ENCODE peak calls at places on chromosomes 5 and 9, in ten cellular contexts. One of them, this sample, is unnamed.

GRCh38 chr5:142433526-142434321 is 108.9 kb upstream of the SPRY4 start:
- DNase-seq in H9: no peak
- DNase-seq in NCI-H2171: no peak
- DNase-seq in Right ventricle myocardium superior: no peak
- DNase-seq in cardiac muscle cell: no peak
- DNase-seq in amniotic stem cell: no peak
- DNase-seq in effector memory CD8-positive, alpha-beta T cell: no peak
- DNase-seq in IMR-90: peak
- DNase-seq in activated effector memory CD4-positive, alpha-beta T cell treated with Interleukin-2 at 50 U/mL for 16 hours: no peak
- DNase-seq in GM12891: no peak
- DNase-seq in this sample: no peak

GRCh38 chr5:140358738-140359310 is 1.2 kb upstream of the SLC4A9 start:
- DNase-seq in NCI-H2171: no peak
- DNase-seq in H9: peak
- DNase-seq in effector memory CD8-positive, alpha-beta T cell: no peak
- DNase-seq in Right ventricle myocardium superior: no peak
- DNase-seq in GM12891: no peak
- DNase-seq in activated effector memory CD4-positive, alpha-beta T cell treated with Interleukin-2 at 50 U/mL for 16 hours: no peak
- DNase-seq in IMR-90: peak
- DNase-seq in amniotic stem cell: peak
- DNase-seq in cardiac muscle cell: peak
- DNase-seq in this sample: no peak

GRCh38 chr5:17278931-17279330 is 61.5 kb downstream of the BASP1 start:
- DNase-seq in cardiac muscle cell: no peak
- DNase-seq in IMR-90: no peak
- DNase-seq in GM12891: no peak
- DNase-seq in amniotic stem cell: no peak
- DNase-seq in activated effector memory CD4-positive, alpha-beta T cell treated with Interleukin-2 at 50 U/mL for 16 hours: no peak
- DNase-seq in H9: no peak
- DNase-seq in NCI-H2171: no peak
- DNase-seq in Right ventricle myocardium superior: no peak
- DNase-seq in effector memory CD8-positive, alpha-beta T cell: no peak
- DNase-seq in this sample: no peak

GRCh38 chr5:73591102-73591695 is 25.7 kb downstream of the UTP15 start:
- DNase-seq in GM12891: peak
- DNase-seq in IMR-90: peak
- DNase-seq in cardiac muscle cell: peak
- DNase-seq in Right ventricle myocardium superior: no peak
- DNase-seq in amniotic stem cell: peak
- DNase-seq in activated effector memory CD4-positive, alpha-beta T cell treated with Interleukin-2 at 50 U/mL for 16 hours: no peak
- DNase-seq in H9: no peak
- DNase-seq in NCI-H2171: peak
- DNase-seq in effector memory CD8-positive, alpha-beta T cell: peak
- DNase-seq in this sample: no peak

GRCh38 chr9:2859776-2860379 is 16.0 kb upstream of the PUM3 start:
- DNase-seq in IMR-90: peak
- DNase-seq in amniotic stem cell: peak
- DNase-seq in cardiac muscle cell: peak
- DNase-seq in activated effector memory CD4-positive, alpha-beta T cell treated with Interleukin-2 at 50 U/mL for 16 hours: no peak
- DNase-seq in effector memory CD8-positive, alpha-beta T cell: peak
- DNase-seq in Right ventricle myocardium superior: peak
- DNase-seq in H9: peak
- DNase-seq in GM12891: no peak
- DNase-seq in NCI-H2171: peak
- DNase-seq in this sample: peak

GRCh38 chr5:153463806-153464205 is 26.7 kb upstream of the GRIA1 start:
- DNase-seq in H9: no peak
- DNase-seq in GM12891: no peak
- DNase-seq in Right ventricle myocardium superior: no peak
- DNase-seq in amniotic stem cell: no peak
- DNase-seq in NCI-H2171: no peak
- DNase-seq in activated effector memory CD4-positive, alpha-beta T cell treated with Interleukin-2 at 50 U/mL for 16 hours: no peak
- DNase-seq in effector memory CD8-positive, alpha-beta T cell: no peak
- DNase-seq in IMR-90: peak
- DNase-seq in cardiac muscle cell: no peak
- DNase-seq in this sample: no peak

GRCh38 chr5:66307647-66308257 is 163.7 kb downstream of the SREK1 start:
- DNase-seq in activated effector memory CD4-positive, alpha-beta T cell treated with Interleukin-2 at 50 U/mL for 16 hours: no peak
- DNase-seq in NCI-H2171: peak
- DNase-seq in Right ventricle myocardium superior: no peak
- DNase-seq in GM12891: no peak
- DNase-seq in cardiac muscle cell: peak
- DNase-seq in H9: no peak
- DNase-seq in effector memory CD8-positive, alpha-beta T cell: peak
- DNase-seq in IMR-90: peak
- DNase-seq in amniotic stem cell: peak
- DNase-seq in this sample: no peak

GRCh38 chr5:136036991-136037705 is 8.4 kb downstream of the TGFBI start:
- DNase-seq in Right ventricle myocardium superior: no peak
- DNase-seq in cardiac muscle cell: no peak
- DNase-seq in GM12891: no peak
- DNase-seq in amniotic stem cell: no peak
- DNase-seq in NCI-H2171: no peak
- DNase-seq in activated effector memory CD4-positive, alpha-beta T cell treated with Interleukin-2 at 50 U/mL for 16 hours: peak
- DNase-seq in effector memory CD8-positive, alpha-beta T cell: peak
- DNase-seq in IMR-90: peak
- DNase-seq in H9: no peak
- DNase-seq in this sample: peak

GRCh38 chr5:124669956-124670671 is 76.3 kb downstream of the ZNF608 start:
- DNase-seq in Right ventricle myocardium superior: no peak
- DNase-seq in IMR-90: peak
- DNase-seq in effector memory CD8-positive, alpha-beta T cell: no peak
- DNase-seq in cardiac muscle cell: no peak
- DNase-seq in NCI-H2171: no peak
- DNase-seq in amniotic stem cell: no peak
- DNase-seq in activated effector memory CD4-positive, alpha-beta T cell treated with Interleukin-2 at 50 U/mL for 16 hours: no peak
- DNase-seq in GM12891: no peak
- DNase-seq in H9: no peak
- DNase-seq in this sample: no peak

GRCh38 chr9:70105142-70105541 is 61.5 kb downstream of the MAMDC2 start:
- DNase-seq in Right ventricle myocardium superior: no peak
- DNase-seq in effector memory CD8-positive, alpha-beta T cell: no peak
- DNase-seq in cardiac muscle cell: no peak
- DNase-seq in activated effector memory CD4-positive, alpha-beta T cell treated with Interleukin-2 at 50 U/mL for 16 hours: no peak
- DNase-seq in GM12891: no peak
- DNase-seq in amniotic stem cell: no peak
- DNase-seq in H9: no peak
- DNase-seq in NCI-H2171: no peak
- DNase-seq in IMR-90: no peak
- DNase-seq in this sample: no peak

GRCh38 chr5:107381189-107381856 is 289.4 kb downstream of the EFNA5 start:
- DNase-seq in H9: no peak
- DNase-seq in cardiac muscle cell: no peak
- DNase-seq in NCI-H2171: peak
- DNase-seq in activated effector memory CD4-positive, alpha-beta T cell treated with Interleukin-2 at 50 U/mL for 16 hours: no peak
- DNase-seq in GM12891: no peak
- DNase-seq in IMR-90: peak
- DNase-seq in Right ventricle myocardium superior: no peak
- DNase-seq in effector memory CD8-positive, alpha-beta T cell: no peak
- DNase-seq in amniotic stem cell: peak
- DNase-seq in this sample: no peak

GRCh38 chr5:128703322-128703721 is 165.3 kb upstream of the FBN2 start:
- DNase-seq in Right ventricle myocardium superior: no peak
- DNase-seq in amniotic stem cell: no peak
- DNase-seq in H9: no peak
- DNase-seq in cardiac muscle cell: no peak
- DNase-seq in IMR-90: no peak
- DNase-seq in effector memory CD8-positive, alpha-beta T cell: no peak
- DNase-seq in activated effector memory CD4-positive, alpha-beta T cell treated with Interleukin-2 at 50 U/mL for 16 hours: no peak
- DNase-seq in GM12891: no peak
- DNase-seq in NCI-H2171: no peak
- DNase-seq in this sample: no peak

GRCh38 chr9:115442054-115442453 is 324.1 kb upstream of the TNC start:
- DNase-seq in IMR-90: peak
- DNase-seq in Right ventricle myocardium superior: no peak
- DNase-seq in activated effector memory CD4-positive, alpha-beta T cell treated with Interleukin-2 at 50 U/mL for 16 hours: no peak
- DNase-seq in amniotic stem cell: no peak
- DNase-seq in NCI-H2171: no peak
- DNase-seq in cardiac muscle cell: no peak
- DNase-seq in effector memory CD8-positive, alpha-beta T cell: no peak
- DNase-seq in H9: no peak
- DNase-seq in GM12891: no peak
- DNase-seq in this sample: no peak

GRCh38 chr5:131324311-131324710 is 60.5 kb downstream of the CDC42SE2 start:
- DNase-seq in NCI-H2171: no peak
- DNase-seq in amniotic stem cell: no peak
- DNase-seq in cardiac muscle cell: no peak
- DNase-seq in IMR-90: no peak
- DNase-seq in activated effector memory CD4-positive, alpha-beta T cell treated with Interleukin-2 at 50 U/mL for 16 hours: no peak
- DNase-seq in H9: no peak
- DNase-seq in GM12891: no peak
- DNase-seq in effector memory CD8-positive, alpha-beta T cell: no peak
- DNase-seq in Right ventricle myocardium superior: no peak
- DNase-seq in this sample: no peak

GRCh38 chr5:54087436-54087835 is 222.9 kb downstream of the ARL15 start:
- DNase-seq in NCI-H2171: no peak
- DNase-seq in amniotic stem cell: peak
- DNase-seq in effector memory CD8-positive, alpha-beta T cell: no peak
- DNase-seq in IMR-90: peak
- DNase-seq in activated effector memory CD4-positive, alpha-beta T cell treated with Interleukin-2 at 50 U/mL for 16 hours: no peak
- DNase-seq in H9: no peak
- DNase-seq in Right ventricle myocardium superior: no peak
- DNase-seq in GM12891: no peak
- DNase-seq in cardiac muscle cell: no peak
- DNase-seq in this sample: no peak

GRCh38 chr9:78026416-78026815 is 5.2 kb downstream of the GNAQ start:
- DNase-seq in H9: no peak
- DNase-seq in IMR-90: no peak
- DNase-seq in NCI-H2171: no peak
- DNase-seq in activated effector memory CD4-positive, alpha-beta T cell treated with Interleukin-2 at 50 U/mL for 16 hours: no peak
- DNase-seq in amniotic stem cell: no peak
- DNase-seq in Right ventricle myocardium superior: no peak
- DNase-seq in cardiac muscle cell: no peak
- DNase-seq in GM12891: no peak
- DNase-seq in effector memory CD8-positive, alpha-beta T cell: no peak
- DNase-seq in this sample: no peak

GRCh38 chr5:168128556-168128955 is 162.9 kb upstream of the WWC1 start:
- DNase-seq in Right ventricle myocardium superior: no peak
- DNase-seq in GM12891: no peak
- DNase-seq in activated effector memory CD4-positive, alpha-beta T cell treated with Interleukin-2 at 50 U/mL for 16 hours: no peak
- DNase-seq in H9: no peak
- DNase-seq in IMR-90: no peak
- DNase-seq in effector memory CD8-positive, alpha-beta T cell: no peak
- DNase-seq in NCI-H2171: no peak
- DNase-seq in amniotic stem cell: no peak
- DNase-seq in cardiac muscle cell: no peak
- DNase-seq in this sample: no peak

GRCh38 chr5:57002959-57003485 is 51.1 kb upstream of the MIER3 start:
- DNase-seq in activated effector memory CD4-positive, alpha-beta T cell treated with Interleukin-2 at 50 U/mL for 16 hours: no peak
- DNase-seq in IMR-90: no peak
- DNase-seq in GM12891: no peak
- DNase-seq in cardiac muscle cell: no peak
- DNase-seq in amniotic stem cell: no peak
- DNase-seq in Right ventricle myocardium superior: no peak
- DNase-seq in NCI-H2171: no peak
- DNase-seq in effector memory CD8-positive, alpha-beta T cell: no peak
- DNase-seq in H9: no peak
- DNase-seq in this sample: no peak

This sample was measured in activated T-helper 2 cell treated with anti-CD3 and anti-CD28 coated beads, Interferon-gamma antibody, Interleukin-2, Interleukin-4, amounts not matched to agents 10 μg/mL and 5 μg/mL and 100 μg/mL, durations not matched to agents 14 hours and 24 hours and 36 hours.